ENCODE peak calls at places on chromosomes 13 and 19, in four cellular contexts. V, O, A and J are unnamed samples.

GRCh38 chr13:98267080-98267912 is 90.2 kb upstream of the RNF113B start:
- DNase-seq in V (no peak), O (no peak), A (no peak), J (no peak)

GRCh38 chr19:16185925-16186234 is 670 bp downstream of the FAM32A start:
- DNase-seq in V (no peak), O (peak; percentile 70), A (no peak), J (no peak)

GRCh38 chr19:6947745-6948144 is 60.4 kb downstream of the ADGRE1 start:
- DNase-seq in V (no peak), O (no peak), A (no peak), J (no peak)

GRCh38 chr19:42068361-42068755 is 1.6 kb downstream of the GRIK5 start:
- DNase-seq in V (no peak), O (no peak), A (no peak), J (no peak)

GRCh38 chr13:23570931-23571330 is 719 bp downstream of the TNFRSF19 start:
- DNase-seq in V (no peak), O (no peak), A (no peak), J (no peak)

GRCh38 chr19:38190061-38190460 is 34.0 kb downstream of the DPF1 start:
- DNase-seq in V (no peak), O (no peak), A (no peak), J (no peak)

GRCh38 chr19:57633832-57634131 is 814 bp downstream of the ZNF211 start:
- DNase-seq in V (no peak), O (no peak), A (no peak), J (no peak)

GRCh38 chr13:59261928-59262488 is 901.7 kb downstream of the DIAPH3 start:
- DNase-seq in V (no peak), O (peak; percentile 0), A (no peak), J (no peak)

GRCh38 chr19:5718032-5718578 is 1.8 kb downstream of the LONP1 start:
- DNase-seq in V (no peak), O (no peak), A (no peak), J (no peak)

GRCh38 chr13:78875792-78876580 is 217.0 kb upstream of the OBI1 start:
- DNase-seq in V (no peak), O (peak; percentile 26), A (no peak), J (no peak)

GRCh38 chr19:7970716-7971448 is 27.4 kb upstream of the TIMM44 start:
- DNase-seq in V (no peak), O (peak; percentile 45), A (no peak), J (peak; percentile 35)

GRCh38 chr19:19304186-19304975 is 15.9 kb downstream of the SUGP1 start:
- DNase-seq in V (peak; percentile 41), O (no peak), A (no peak), J (no peak)

GRCh38 chr13:40271931-40272775 is 394.3 kb downstream of the FOXO1 start:
- DNase-seq in V (peak; percentile 67), O (no peak), A (no peak), J (peak; percentile 53)

GRCh38 chr13:48578516-48579166 is 45.8 kb upstream of the RCBTB2 start:
- DNase-seq in V (no peak), O (peak; percentile 45), A (no peak), J (no peak)

GRCh38 chr13:50915562-50915961 is 6.0 kb downstream of the RNASEH2B start:
- DNase-seq in V (no peak), O (peak; percentile 75), A (no peak), J (no peak)

GRCh38 chr19:4744451-4745170 is 21.0 kb upstream of the DPP9 start:
- DNase-seq in V (no peak), O (no peak), A (no peak), J (no peak)

GRCh38 chr13:93951153-93951552 is 528.3 kb downstream of the DCT start:
- DNase-seq in V (no peak), O (no peak), A (no peak), J (no peak)

GRCh38 chr19:17495639-17496265 is 15.7 kb upstream of the PGLS start:
- DNase-seq in V (no peak), O (no peak), A (no peak), J (no peak)

GRCh38 chr19:7224205-7224833 is 69.9 kb downstream of the INSR start:
- DNase-seq in V (no peak), O (no peak), A (no peak), J (no peak)

GRCh38 chr19:49924004-49924880 is 4.8 kb upstream of the ATF5 start:
- DNase-seq in V (no peak), O (peak; percentile 93), A (no peak), J (no peak)

GRCh38 chr13:101714195-101714594 is 261.7 kb downstream of the ITGBL1 start:
- DNase-seq in V (no peak), O (no peak), A (no peak), J (no peak)

GRCh38 chr19:15836345-15836594 is 20.8 kb upstream of the OR10H1 start:
- DNase-seq in V (no peak), O (peak; percentile 50), A (no peak), J (no peak)

GRCh38 chr13:77779461-77780272 is 82.2 kb downstream of the SLAIN1 start:
- DNase-seq in V (no peak), O (peak; percentile 59), A (no peak), J (peak; percentile 43)

GRCh38 chr13:40470665-40471064 is 195.8 kb downstream of the FOXO1 start:
- DNase-seq in V (no peak), O (no peak), A (no peak), J (no peak)

GRCh38 chr19:5172859-5173577 is 167.6 kb downstream of the PTPRS start:
- DNase-seq in V (no peak), O (no peak), A (no peak), J (no peak)

GRCh38 chr19:58170860-58171259 is 12.0 kb upstream of the ZNF274 start:
- DNase-seq in V (no peak), O (no peak), A (no peak), J (no peak)

GRCh38 chr19:49340069-49340864 is 5.1 kb downstream of the CD37 start:
- DNase-seq in V (peak; percentile 72), O (peak; percentile 99), A (peak; percentile 72), J (peak; percentile 75)

GRCh38 chr19:46466536-46467199 is 4.7 kb downstream of the PNMA8A start:
- DNase-seq in V (peak; percentile 56), O (peak; percentile 75), A (no peak), J (no peak)

GRCh38 chr13:113080361-113080831 is 25.2 kb upstream of the F7 start:
- DNase-seq in V (no peak), O (no peak), A (no peak), J (no peak)

GRCh38 chr13:49053215-49053614 is 77.5 kb downstream of the FNDC3A start:
- DNase-seq in V (no peak), O (no peak), A (no peak), J (no peak)

GRCh38 chr19:14502334-14503092 is 6.6 kb upstream of the GIPC1 start:
- DNase-seq in V (no peak), O (no peak), A (no peak), J (no peak)

GRCh38 chr19:4704317-4704673 is 19.3 kb downstream of the DPP9 start:
- DNase-seq in V (no peak), O (no peak), A (no peak), J (peak; percentile 70)

GRCh38 chr19:44668985-44669764 is 2.1 kb upstream of the CEACAM19 start:
- DNase-seq in V (no peak), O (no peak), A (no peak), J (no peak)

GRCh38 chr13:26307701-26308100 is 53.8 kb downstream of the CDK8 start:
- DNase-seq in V (no peak), O (no peak), A (no peak), J (no peak)

GRCh38 chr19:55175117-55175867 is 4.8 kb downstream of the SYT5 start:
- DNase-seq in V (no peak), O (no peak), A (no peak), J (no peak)

GRCh38 chr13:36418022-36418805 is 14.1 kb upstream of the CCNA1 start:
- DNase-seq in V (no peak), O (no peak), A (no peak), J (no peak)

GRCh38 chr13:43261018-43261417 is 237.6 kb downstream of the DNAJC15 start:
- DNase-seq in V (no peak), O (no peak), A (no peak), J (no peak)

GRCh38 chr19:3699071-3699740 is 1.1 kb downstream of the PIP5K1C start:
- DNase-seq in V (peak; percentile 55), O (peak; percentile 39), A (no peak), J (peak; percentile 74)

GRCh38 chr19:3701200-3701599 is 932 bp upstream of the PIP5K1C start:
- DNase-seq in V (no peak), O (no peak), A (no peak), J (no peak)

GRCh38 chr19:3699741-3700241 is 477 bp downstream of the PIP5K1C start:
- DNase-seq in V (no peak), O (peak; percentile 10), A (no peak), J (no peak)

GRCh38 chr19:3698386-3698950 is 1.8 kb downstream of the PIP5K1C start:
- DNase-seq in V (no peak), O (no peak), A (no peak), J (no peak)

GRCh38 chr19:3700242-3701032 is at the start of gene PIP5K1C:
- DNase-seq in V (peak; percentile 91), O (peak; percentile 91), A (peak; percentile 96), J (peak; percentile 93)
- TF ChIP-seq CTCF in V (peak; percentile 87), O (peak; percentile 71), A (peak; percentile 91), J (peak; percentile 73)

DNA sequence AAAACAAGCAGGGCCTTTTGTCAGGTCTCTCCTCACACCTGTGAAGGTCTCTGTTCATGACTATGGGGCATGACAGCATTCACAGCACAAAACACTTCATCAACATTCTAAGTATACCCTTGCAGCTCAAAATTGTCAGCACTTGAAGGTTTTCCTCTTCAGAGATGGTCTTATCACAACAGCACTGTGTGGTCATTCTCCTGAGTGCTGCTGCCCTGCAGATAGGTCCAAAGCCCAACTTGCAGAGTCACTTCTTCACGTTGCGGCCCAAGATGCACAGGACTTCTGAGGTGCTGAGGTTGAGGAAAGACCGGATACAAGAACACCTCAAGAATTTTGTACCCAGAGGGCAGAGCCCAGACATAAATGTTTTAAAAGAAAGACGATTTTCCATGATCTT is 574.5 kb downstream of the UQCRFS1 start:
- DNase-seq in V (no peak), O (no peak), A (no peak), J (no peak)
- H3K27ac ChIP-seq in V (no peak overlapping the region), O (no peak overlapping the region), A (no peak overlapping the region), J (no peak overlapping the region)

GRCh38 chr19:10617409-10618121 is 7.8 kb upstream of the SLC44A2 start:
- DNase-seq in V (no peak), O (no peak), A (no peak), J (no peak)
- TF ChIP-seq CTCF in V (no peak), O (no peak), A (no peak), J (no peak)

DNA sequence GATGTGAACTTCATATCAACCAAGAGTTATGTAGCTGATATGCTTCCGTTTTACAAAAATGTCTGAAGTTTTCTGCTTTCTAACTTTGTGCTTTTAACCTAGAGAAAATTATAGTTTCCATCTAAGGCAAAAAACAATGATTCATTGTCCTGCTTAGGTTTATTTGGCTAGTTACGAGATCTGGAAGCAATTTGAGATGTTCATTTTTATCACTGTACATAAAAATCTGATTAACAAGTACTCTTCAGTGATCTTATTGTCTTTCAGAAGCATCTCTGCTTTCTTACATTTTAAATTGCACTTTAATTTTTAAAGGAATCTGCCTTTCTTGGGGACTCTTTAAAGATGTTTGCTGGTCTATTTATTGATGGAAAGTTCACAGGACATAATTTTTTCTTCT is 188.1 kb downstream of the RFC3 start:
- DNase-seq in V (no peak), O (no peak), A (no peak), J (no peak)
- H3K27ac ChIP-seq in V (no peak overlapping the region), O (no peak overlapping the region), A (no peak overlapping the region), J (no peak overlapping the region)